ENCODE peak calls at places on chromosomes 13 and 19, in five cellular contexts. P is fibroblast of pulmonary artery, V is psoas muscle, M is lung, A is AG10803. G is an unnamed sample.
A peak's percentile ranks its signal among the peaks of the same experiment; 100 is the strongest.

GRCh38 chr13:87827479-87827878 is 156.3 kb downstream of the SLITRK5 start:
- DNase-seq in M (no peak), V (no peak), A (peak; percentile 11), P (no peak), G (no peak)

GRCh38 chr13:105276571-105276970 is 1258.9 kb downstream of the EFNB2 start:
- DNase-seq in P (no peak), V (no peak), M (no peak), A (no peak), G (no peak)

GRCh38 chr19:3006075-3006767 is 22.9 kb downstream of the TLE2 start:
- DNase-seq in P (no peak), V (no peak), A (no peak), M (no peak), G (no peak)

GRCh38 chr19:53332484-53332883 is 1.1 kb upstream of the ZNF845 start:
- DNase-seq in V (no peak), A (no peak), M (no peak), P (no peak), G (no peak)

GRCh38 chr19:1379126-1379905 is 4.4 kb upstream of the NDUFS7 start:
- DNase-seq in V (no peak), A (no peak), P (no peak), M (no peak), G (no peak)

GRCh38 chr13:41811588-41812021 is 149.3 kb downstream of the VWA8 start:
- DNase-seq in A (no peak), P (no peak), M (no peak), V (no peak), G (no peak)

GRCh38 chr19:30778961-30779690 is 406.9 kb downstream of the ZNF536 start:
- DNase-seq in M (peak; percentile 26), A (no peak), V (no peak), P (no peak), G (no peak)

GRCh38 chr13:47017476-47017875 is 120.6 kb upstream of the HTR2A start:
- DNase-seq in A (peak; percentile 54), M (no peak), P (peak; percentile 60), V (no peak), G (peak; percentile 31)

GRCh38 chr13:76816394-76816793 is 69.8 kb downstream of the KCTD12 start:
- DNase-seq in A (no peak), M (no peak), V (no peak), P (no peak), G (no peak)

GRCh38 chr19:33376423-33376822 is 2.9 kb downstream of the CEBPG start:
- DNase-seq in P (peak; percentile 84), M (peak; percentile 60), V (peak; percentile 85), A (peak; percentile 88), G (peak; percentile 70)

GRCh38 chr13:106533940-106534843 is 1.3 kb downstream of the EFNB2 start:
- DNase-seq in M (peak; percentile 48), A (peak; percentile 62), V (peak; percentile 61), P (peak; percentile 69), G (peak; percentile 82)

GRCh38 chr13:66322193-66322592 is 907.9 kb downstream of the PCDH9 start:
- DNase-seq in M (no peak), A (no peak), P (no peak), V (no peak), G (no peak)

GRCh38 chr19:40150170-40150569 is 41.1 kb upstream of the MAP3K10 start:
- DNase-seq in A (peak; percentile 78), P (peak; percentile 65), V (no peak), M (no peak), G (peak; percentile 50)

GRCh38 chr19:8445488-8446001 is 770 bp downstream of the HNRNPM start:
- DNase-seq in V (peak; percentile 71), M (peak; percentile 60), P (peak; percentile 28), A (no peak), G (peak; percentile 43)

GRCh38 chr19:19056636-19057275 is 7.0 kb upstream of the SLC25A42 start:
- DNase-seq in A (no peak), P (no peak), V (no peak), M (no peak), G (no peak)

GRCh38 chr19:46818812-46819211 is 30.4 kb upstream of the SLC1A5 start:
- DNase-seq in P (peak; percentile 55), V (no peak), A (peak; percentile 26), M (no peak), G (peak; percentile 54)

GRCh38 chr19:43638214-43638990 is 1.2 kb downstream of the CADM4 start:
- DNase-seq in P (no peak), M (no peak), V (no peak), A (no peak), G (no peak)

DNA sequence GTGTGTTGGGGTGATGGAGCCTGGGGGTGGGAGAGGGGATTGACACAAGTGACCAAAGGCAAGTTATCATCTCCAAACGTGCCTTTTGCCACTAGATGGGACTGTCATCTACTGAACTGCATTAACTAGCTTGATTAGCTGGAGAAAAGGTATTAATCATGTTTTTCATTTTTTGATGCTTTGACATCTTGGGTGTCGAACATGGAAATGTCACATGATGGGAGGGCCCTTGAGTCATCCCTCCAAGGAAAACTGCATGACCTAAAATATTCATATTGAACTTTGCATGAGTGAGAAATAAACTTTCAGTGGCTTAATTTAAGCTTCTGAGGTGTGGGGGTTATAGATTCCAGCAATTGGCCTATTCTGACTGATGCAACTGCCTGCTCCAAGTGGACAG is 73.3 kb downstream of the ALOX5AP start:
- DNase-seq in A (no peak), P (no peak), M (no peak), V (no peak), G (peak; percentile 32)
- TF ChIP-seq CTCF in A (peak; percentile 5), P (no peak), M (no peak), V (no peak), G (peak; percentile 15)

GRCh38 chr19:38388310-38389100 is at the start of gene SPRED3:
- DNase-seq in P (no peak), V (peak; percentile 62), M (no peak), A (peak; percentile 61), G (peak; percentile 61)

GRCh38 chr19:38387550-38388309 is at the start of gene GGN:
- DNase-seq in P (peak; percentile 97), V (peak; percentile 88), A (peak; percentile 90), M (peak; percentile 89), G (peak; percentile 91)

GRCh38 chr19:38386968-38387549 is 775 bp downstream of the GGN start:
- DNase-seq in V (peak; percentile 76), A (no peak), M (no peak), P (no peak), G (no peak)

GRCh38 chr19:38389957-38390924 is 1.7 kb downstream of the SPRED3 start:
- DNase-seq in V (no peak), M (no peak), P (no peak), A (no peak), G (no peak)

GRCh38 chr19:38389101-38389925 is 816 bp downstream of the SPRED3 start:
- DNase-seq in V (no peak), A (peak; percentile 69), M (no peak), P (peak; percentile 85), G (peak; percentile 66)
- H3K4me3 ChIP-seq in V (peak overlapping the region; percentile 51), A (peak overlapping the region; percentile 83), M (peak overlapping the region; percentile 0), P (peak overlapping the region; percentile 90), G (peak overlapping the region; percentile 68)

DNA sequence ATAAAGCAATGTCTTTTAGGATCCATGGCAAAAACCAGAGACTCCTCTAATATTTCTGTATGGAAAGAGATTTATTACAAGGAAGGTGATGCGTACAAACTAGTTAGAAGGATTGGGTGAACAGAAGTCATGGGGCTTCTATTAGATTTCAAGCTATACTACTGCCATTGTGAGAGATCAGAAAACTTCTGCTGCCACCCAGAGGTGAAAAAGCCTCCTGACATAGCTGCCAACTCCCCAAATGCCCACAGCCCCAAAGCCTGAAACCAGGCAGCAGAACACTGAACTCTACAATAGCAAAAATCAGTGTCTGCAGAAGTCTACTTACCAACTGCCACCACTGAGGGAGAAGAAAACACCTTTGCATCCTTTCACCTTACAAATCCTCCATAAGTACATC is 379.0 kb upstream of the MIR17HG start:
- DNase-seq in M (no peak), V (no peak), A (no peak), P (peak; percentile 10), G (peak; percentile 30)
- TF ChIP-seq CTCF in M (no peak), V (no peak), A (no peak), P (peak; percentile 22), G (peak; percentile 49)

GRCh38 chr19:9936151-9937000 is at the start of gene OLFM2:
- DNase-seq in A (no peak), M (no peak), P (no peak), V (no peak), G (no peak)
- H3K4me3 ChIP-seq in A (peak within 1 kb of the TSS; percentile 48), M (peak within 1 kb of the TSS; percentile 25), P (no peak within 1 kb of the TSS), V (peak within 1 kb of the TSS; percentile 47), G (no peak within 1 kb of the TSS)

DNA sequence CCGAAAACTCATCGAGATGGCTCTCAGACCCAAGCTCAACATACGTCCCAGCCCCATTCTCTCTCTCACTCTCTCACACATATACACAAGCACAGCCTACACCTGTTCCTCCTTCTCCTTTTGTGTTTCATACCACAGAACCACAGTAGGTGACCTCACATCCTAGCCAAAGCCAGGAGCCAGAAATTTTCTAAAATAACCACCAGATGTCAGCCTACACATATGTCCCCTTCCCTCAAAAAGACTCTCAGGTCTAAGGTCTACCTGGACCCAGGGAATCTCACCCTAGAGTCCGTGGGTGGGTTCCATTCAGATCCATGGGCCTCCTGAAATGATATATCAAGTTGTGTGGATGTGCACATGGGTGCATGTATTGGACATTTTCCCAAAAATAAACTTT is 104.2 kb upstream of the IPO5 start:
- DNase-seq in P (peak; percentile 40), M (no peak), A (peak; percentile 17), V (no peak), G (peak; percentile 63)
- TF ChIP-seq CTCF in P (peak; percentile 52), M (no peak), A (peak; percentile 53), V (no peak), G (peak; percentile 66)

GRCh38 chr13:114155320-114155719 is 22.9 kb upstream of the RASA3 start:
- DNase-seq in A (no peak), M (no peak), V (no peak), P (no peak), G (no peak)

GRCh38 chr13:114154476-114154875 is 22.1 kb upstream of the RASA3 start:
- DNase-seq in A (no peak), V (no peak), P (no peak), M (no peak), G (no peak)

GRCh38 chr13:114153485-114154080 is 21.2 kb upstream of the RASA3 start:
- DNase-seq in A (no peak), M (no peak), P (no peak), V (no peak), G (no peak)

GRCh38 chr13:114157869-114158495 is 21.1 kb upstream of the CFAP97D2 start:
- DNase-seq in M (no peak), A (no peak), V (no peak), P (no peak), G (no peak)

DNA sequence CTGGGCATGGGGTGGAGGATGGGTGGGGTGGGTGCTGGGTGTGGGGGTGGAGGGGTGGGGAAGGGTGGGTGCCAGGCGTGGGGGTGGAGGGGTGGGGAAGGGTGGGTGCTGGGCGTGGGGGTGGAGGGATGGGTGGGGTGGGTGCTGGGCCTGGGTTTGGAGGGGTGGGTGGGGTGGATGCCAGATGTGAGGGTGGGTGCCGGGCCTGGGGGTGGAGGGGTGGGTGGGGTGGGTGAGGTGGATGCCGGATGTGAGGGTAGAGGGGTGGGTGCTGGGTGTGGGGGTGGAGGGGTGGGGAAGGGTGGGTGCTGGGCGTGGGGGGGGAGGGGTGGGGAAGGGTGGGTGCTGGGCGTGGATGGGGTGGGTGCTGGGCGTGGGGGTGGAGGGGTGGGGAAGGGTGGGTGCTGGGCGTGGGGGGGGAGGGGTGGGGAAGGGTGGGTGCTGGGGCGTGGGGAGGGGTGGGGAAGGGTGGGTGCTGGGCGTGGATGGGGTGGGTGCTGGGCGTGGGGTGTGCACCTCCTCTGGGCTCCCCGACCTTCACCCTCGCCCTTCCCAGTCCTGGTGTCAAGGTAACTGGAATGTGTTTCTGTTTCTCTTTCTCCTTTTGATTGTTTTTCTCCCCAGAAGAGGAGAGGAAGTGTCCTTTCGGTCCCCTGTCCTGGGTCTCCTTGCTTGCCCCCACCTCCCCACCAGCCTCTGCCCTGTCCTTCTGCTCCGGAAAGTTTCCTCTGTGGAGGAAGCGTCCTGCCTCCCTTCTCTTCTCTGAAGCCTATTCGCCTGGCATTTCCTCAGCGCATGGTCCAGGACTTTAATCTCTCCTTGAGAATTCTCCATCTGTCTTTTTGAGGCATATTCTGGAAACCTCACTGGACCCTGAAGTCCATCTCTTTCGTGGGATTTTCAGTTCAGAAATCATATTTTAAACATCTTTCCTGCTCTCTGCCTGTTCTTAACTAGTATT is 22.9 kb upstream of the CFAP97D2 start:
- DNase-seq in A (no peak), V (no peak), M (no peak), P (no peak), G (no peak)
- H3K4me3 ChIP-seq in A (no peak overlapping the region), V (no peak overlapping the region), M (no peak overlapping the region), P (no peak overlapping the region), G (no peak overlapping the region)

G was measured in choroid plexus epithelial cell.